ENCODE peak calls at places on chromosomes 6 and 20, in five cellular contexts. B, Q, K, N and Z are unnamed samples.

GRCh38 chr6:33392168-33392947 is 735 bp downstream of the KIFC1 start:
- DNase-seq in B (no peak), Q (no peak), K (no peak), N (peak), Z (no peak)

GRCh38 chr20:6919792-6920468 is 152.4 kb downstream of the BMP2 start:
- DNase-seq in B (no peak), Q (no peak), K (no peak), N (no peak), Z (no peak)

GRCh38 chr20:1322511-1323245 is 6.3 kb downstream of the SDCBP2 start:
- DNase-seq in B (no peak), Q (no peak), K (no peak), N (peak), Z (peak)

GRCh38 chr20:1942486-1943266 is 47.5 kb downstream of the SIRPA start:
- DNase-seq in B (no peak), Q (no peak), K (no peak), N (no peak), Z (no peak)

GRCh38 chr20:17571153-17571527 is 1.3 kb downstream of the DSTN start:
- DNase-seq in B (no peak), Q (no peak), K (no peak), N (no peak), Z (no peak)

GRCh38 chr20:24993337-24994185 is 1.0 kb upstream of the APMAP start:
- DNase-seq in B (no peak), Q (no peak), K (peak), N (peak), Z (peak)

GRCh38 chr20:22425344-22426295 is 158.8 kb downstream of the FOXA2 start:
- DNase-seq in B (no peak), Q (no peak), K (no peak), N (no peak), Z (no peak)

GRCh38 chr20:39103305-39103704 is 141.2 kb downstream of the DHX35 start:
- DNase-seq in B (no peak), Q (no peak), K (no peak), N (no peak), Z (no peak)

GRCh38 chr6:90610671-90611542 is 24.0 kb upstream of the MAP3K7 start:
- DNase-seq in B (peak), Q (peak), K (peak), N (peak), Z (no peak)

GRCh38 chr6:134073156-134073555 is 20.7 kb upstream of the SLC2A12 start:
- DNase-seq in B (no peak), Q (no peak), K (no peak), N (no peak), Z (no peak)

GRCh38 chr20:6668546-6668945 is 98.9 kb upstream of the BMP2 start:
- DNase-seq in B (no peak), Q (no peak), K (no peak), N (peak), Z (no peak)

GRCh38 chr6:52643158-52643557 is 27.8 kb upstream of the TMEM14A start:
- DNase-seq in B (no peak), Q (no peak), K (no peak), N (peak), Z (no peak)

GRCh38 chr6:41466437-41466990 is 79.7 kb upstream of the FOXP4 start:
- DNase-seq in B (no peak), Q (no peak), K (no peak), N (no peak), Z (no peak)

GRCh38 chr6:98641929-98642328 is 192.4 kb upstream of the POU3F2 start:
- DNase-seq in B (peak), Q (no peak), K (no peak), N (no peak), Z (no peak)

GRCh38 chr6:46704562-46704961 is 16.9 kb downstream of the TDRD6 start:
- DNase-seq in B (no peak), Q (no peak), K (no peak), N (no peak), Z (peak)

GRCh38 chr6:165008971-165009370 is 300.4 kb downstream of the C6orf118 start:
- DNase-seq in B (no peak), Q (no peak), K (no peak), N (peak), Z (no peak)

GRCh38 chr6:1604347-1604990 is 5.2 kb upstream of the FOXC1 start:
- DNase-seq in B (peak), Q (peak), K (peak), N (no peak), Z (peak)

GRCh38 chr20:62473200-62473585 is 2.6 kb downstream of the GATA5 start:
- DNase-seq in B (no peak), Q (no peak), K (no peak), N (no peak), Z (no peak)

GRCh38 chr20:16942702-16943101 is 194.5 kb downstream of the OTOR start:
- DNase-seq in B (no peak), Q (no peak), K (no peak), N (peak), Z (peak)

GRCh38 chr6:114945392-114945791 is 602.6 kb upstream of the HS3ST5 start:
- DNase-seq in B (no peak), Q (no peak), K (no peak), N (no peak), Z (no peak)
- H2BK12ac ChIP-seq in B (no peak), Q (no peak), K (no peak), N (no peak), Z (no peak)

DNA sequence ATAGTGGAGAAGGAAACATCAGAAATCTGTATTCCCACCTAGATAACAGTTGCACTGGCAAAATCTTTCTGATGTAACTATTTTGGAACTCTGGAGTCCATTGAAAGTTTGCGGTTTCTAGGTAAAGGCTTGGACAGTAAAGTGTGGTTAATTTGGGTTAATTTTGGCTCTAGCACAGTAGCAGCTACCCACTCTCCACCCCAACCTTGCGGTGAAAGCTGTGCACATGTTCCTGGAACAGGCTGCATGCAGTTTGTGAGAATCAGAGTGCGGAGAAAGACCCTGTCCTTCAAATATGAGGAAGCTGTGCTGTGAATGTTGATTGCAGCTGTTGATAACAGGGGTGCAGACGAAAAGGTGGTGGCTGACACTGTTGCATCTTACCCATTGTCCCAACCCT is 38.4 kb downstream of the SMOC2 start:
- DNase-seq in B (no peak), Q (no peak), K (no peak), N (no peak), Z (no peak)
- H2BK12ac ChIP-seq in B (no peak), Q (no peak), K (no peak), N (no peak), Z (no peak)

GRCh38 chr20:44084891-44085290 is 102.1 kb downstream of the JPH2 start:
- DNase-seq in B (no peak), Q (no peak), K (no peak), N (no peak), Z (no peak)
- H2BK12ac ChIP-seq in B (no peak), Q (no peak), K (no peak), N (no peak), Z (no peak)

GRCh38 chr6:117521785-117522502 is 39.5 kb downstream of the DCBLD1 start:
- DNase-seq in B (no peak), Q (no peak), K (no peak), N (no peak), Z (no peak)
- H2BK12ac ChIP-seq in B (no peak), Q (no peak), K (no peak), N (no peak), Z (peak)

DNA sequence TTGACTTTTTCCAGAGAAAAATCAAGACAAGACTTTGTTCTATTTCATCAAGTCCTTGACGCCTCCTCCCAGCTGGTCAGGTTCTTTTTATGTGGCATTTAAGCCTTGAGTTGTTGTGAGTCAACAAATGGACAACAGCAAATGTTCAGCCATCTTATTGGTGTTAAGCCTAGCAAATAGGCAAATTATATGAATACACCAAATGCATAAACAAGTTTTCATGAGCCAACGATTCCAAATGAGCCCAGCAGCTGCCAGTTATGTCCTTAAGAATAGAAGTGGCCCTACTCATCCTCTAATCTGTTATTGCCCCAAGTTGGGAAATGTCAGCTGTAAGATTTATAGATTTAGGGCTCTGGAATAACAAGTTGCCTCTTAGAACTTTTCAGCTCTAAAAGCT is 312.0 kb downstream of the SOX4 start:
- DNase-seq in B (no peak), Q (no peak), K (no peak), N (no peak), Z (no peak)
- H2BK12ac ChIP-seq in B (no peak), Q (no peak), K (no peak), N (no peak), Z (no peak)

GRCh38 chr6:43435682-43436437 is 8.5 kb downstream of the ABCC10 start:
- DNase-seq in B (no peak), Q (no peak), K (no peak), N (no peak), Z (no peak)

GRCh38 chr6:43437700-43438099 is 10.4 kb downstream of the ABCC10 start:
- DNase-seq in B (no peak), Q (no peak), K (no peak), N (no peak), Z (no peak)

GRCh38 chr6:43434441-43434840 is 7.1 kb downstream of the ABCC10 start:
- DNase-seq in B (no peak), Q (no peak), K (no peak), N (no peak), Z (no peak)

GRCh38 chr6:43434943-43435342 is 7.6 kb downstream of the ABCC10 start:
- DNase-seq in B (no peak), Q (no peak), K (no peak), N (no peak), Z (no peak)

DNA sequence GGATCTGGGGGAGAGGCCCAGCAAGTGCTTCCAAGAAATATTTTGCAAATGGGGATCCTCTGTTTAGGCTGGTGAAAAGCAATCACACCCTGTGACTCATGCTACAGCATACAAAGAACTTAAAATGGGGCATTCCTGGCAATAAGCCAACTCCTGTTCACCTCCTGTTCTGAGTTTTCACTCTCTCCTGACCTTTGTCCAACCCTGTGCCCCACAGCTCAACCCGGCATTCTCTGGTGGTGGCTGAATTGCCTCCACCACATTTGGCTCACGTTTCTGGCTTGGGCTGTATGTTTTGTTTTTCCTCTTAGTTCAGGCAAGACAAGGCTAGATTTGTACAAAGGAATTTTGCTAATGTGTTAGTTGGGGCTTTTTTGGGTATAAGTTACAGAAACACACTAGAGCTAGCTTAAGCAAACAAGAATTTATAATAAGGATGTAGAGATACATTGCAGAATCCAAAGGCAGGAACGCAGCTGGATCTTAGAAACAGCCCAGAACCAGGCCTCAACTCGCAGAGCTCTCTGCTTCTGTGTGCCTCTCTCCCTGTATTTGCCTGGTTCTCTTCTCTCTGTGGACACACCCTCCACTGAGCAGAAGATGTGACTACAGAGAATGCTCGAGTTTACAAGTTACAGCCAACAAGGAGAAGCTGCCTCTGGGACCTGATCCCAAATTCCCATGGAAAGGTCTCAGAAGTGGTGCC is 9.4 kb downstream of the ABCC10 start:
- DNase-seq in B (no peak), Q (no peak), K (no peak), N (peak), Z (no peak)
- H2BK12ac ChIP-seq in B (no peak), Q (no peak), K (no peak), N (no peak), Z (no peak)

GRCh38 chr20:60269571-60270162 is 311.4 kb downstream of the CDH26 start:
- DNase-seq in B (no peak), Q (no peak), K (no peak), N (no peak), Z (no peak)
- H2BK12ac ChIP-seq in B (no peak), Q (no peak), K (no peak), N (no peak), Z (no peak)